ENCODE peak calls at places on chromosome 20, in six cellular contexts. Z, C, U, W, P and N are unnamed samples.

GRCh38 chr20:33408716-33409654 is 7.7 kb upstream of the CDK5RAP1 start:
- ATAC-seq in Z (peak), W (no peak), P (no peak), C (no peak), U (no peak), N (no peak)

GRCh38 chr20:5751856-5752255 is 1.7 kb downstream of the SHLD1 start:
- ATAC-seq in U (no peak), Z (no peak), C (no peak), P (peak), W (no peak), N (no peak)

GRCh38 chr20:48717095-48717958 is 110.5 kb downstream of the PREX1 start:
- ATAC-seq in Z (peak), W (no peak), P (no peak), C (no peak), U (no peak), N (no peak)

GRCh38 chr20:47814632-47815415 is 29.5 kb upstream of the SULF2 start:
- ATAC-seq in U (no peak), C (peak), W (no peak), P (no peak), Z (no peak), N (no peak)

GRCh38 chr20:51735728-51736600 is 32.2 kb downstream of the ATP9A start:
- ATAC-seq in W (peak), U (peak), P (no peak), C (no peak), Z (no peak), N (no peak)

GRCh38 chr20:17589161-17589834 is 19.4 kb downstream of the DSTN start:
- ATAC-seq in U (no peak), W (no peak), Z (no peak), C (no peak), P (no peak), N (peak)

GRCh38 chr20:25247100-25247665 is 702 bp upstream of the PYGB start:
- ATAC-seq in Z (peak), U (peak), P (peak), W (peak), C (peak), N (peak)

GRCh38 chr20:44026932-44027685 is 112.5 kb downstream of the TOX2 start:
- ATAC-seq in C (no peak), W (no peak), P (no peak), Z (no peak), U (no peak), N (no peak)

GRCh38 chr20:63484236-63484635 is 11.8 kb upstream of the KCNQ2 start:
- ATAC-seq in P (no peak), C (no peak), Z (no peak), W (no peak), U (no peak), N (no peak)

GRCh38 chr20:37519508-37520416 is 1.3 kb upstream of the NNAT start:
- ATAC-seq in Z (peak), P (no peak), U (no peak), W (peak), C (peak), N (peak)

GRCh38 chr20:44153636-44154043 is 33.3 kb downstream of the JPH2 start:
- ATAC-seq in U (no peak), C (no peak), Z (peak), P (no peak), W (no peak), N (peak)

GRCh38 chr20:42714298-42715141 is 475.2 kb downstream of the PTPRT start:
- ATAC-seq in Z (no peak), W (no peak), U (no peak), C (no peak), P (no peak), N (no peak)

GRCh38 chr20:33433465-33433864 is 10.1 kb downstream of the SNTA1 start:
- ATAC-seq in C (peak), U (peak), P (no peak), W (no peak), Z (no peak), N (peak)

GRCh38 chr20:48864738-48865318 is 37.0 kb upstream of the PREX1 start:
- ATAC-seq in W (no peak), Z (no peak), C (no peak), P (no peak), U (no peak), N (no peak)

GRCh38 chr20:49484180-49485140 is 2.0 kb upstream of the KCNB1 start:
- ATAC-seq in Z (peak), P (peak), W (peak), U (peak), C (peak), N (peak)

GRCh38 chr20:5933802-5934436 is 16.4 kb downstream of the TRMT6 start:
- ATAC-seq in U (no peak), P (peak), W (peak), C (peak), Z (peak), N (no peak)

GRCh38 chr20:46206025-46206424 is 87.9 kb downstream of the CD40 start:
- ATAC-seq in W (no peak), P (peak), Z (peak), C (peak), U (peak), N (peak)

DNA sequence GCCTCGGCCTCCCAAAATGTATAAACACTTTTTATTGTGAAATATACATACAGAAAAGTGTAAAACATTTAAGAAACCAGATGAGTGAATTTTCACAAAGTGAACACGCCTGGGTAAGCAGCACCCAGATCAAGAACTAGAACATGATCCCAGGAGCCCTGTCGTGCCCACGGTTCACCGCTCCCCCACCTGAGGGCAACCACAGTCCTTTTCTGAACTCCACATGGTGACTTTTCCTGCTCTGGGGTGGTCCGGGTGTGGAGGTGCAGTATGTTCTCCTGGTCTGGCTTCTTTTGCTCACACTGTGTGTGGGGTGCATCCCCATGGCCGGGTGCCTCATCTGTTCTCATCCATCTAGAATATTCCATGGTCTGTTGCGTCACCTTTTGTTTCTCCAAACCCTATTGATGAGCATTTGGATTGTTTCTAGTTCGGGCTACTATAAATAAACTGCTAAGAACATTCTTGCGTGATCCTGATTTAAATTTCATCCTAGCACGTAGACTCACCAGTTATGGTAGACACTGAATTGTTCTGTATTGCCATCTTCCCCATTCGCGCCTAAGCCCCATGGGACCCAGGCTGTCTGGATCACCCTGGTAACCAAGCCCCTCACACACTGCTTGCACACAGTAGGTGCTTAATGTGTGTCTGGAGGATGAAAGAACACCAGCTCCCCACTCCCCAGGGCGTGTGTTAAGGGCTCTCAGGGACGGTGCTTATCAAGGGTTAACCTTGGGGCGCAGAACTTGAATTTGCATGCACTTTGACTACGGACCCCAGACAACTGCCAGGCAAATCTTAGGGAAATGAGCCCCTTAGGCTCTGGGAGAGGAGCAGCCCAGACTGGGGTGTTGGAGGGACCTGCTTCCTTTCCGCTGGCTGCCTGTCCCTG is 56.2 kb downstream of the CTCFL start:
- ATAC-seq in C (no peak), U (no peak), P (no peak), W (no peak), Z (peak), N (no peak)
- TF ChIP-seq POLR2A in C (no peak), U (no peak), P (no peak), W (no peak), Z (no peak), N (no peak)

GRCh38 chr20:23603321-23603720 is 2.4 kb downstream of the CST9 start:
- ATAC-seq in P (no peak), Z (no peak), W (no peak), U (no peak), C (no peak), N (no peak)

GRCh38 chr20:23606652-23607049 is 934 bp upstream of the CST9 start:
- ATAC-seq in W (peak), Z (peak), U (peak), C (peak), P (peak), N (peak)

GRCh38 chr20:23607497-23608245 is 2.0 kb upstream of the CST9 start:
- ATAC-seq in Z (no peak), U (no peak), W (peak), P (no peak), C (no peak), N (no peak)

GRCh38 chr20:23608251-23608846 is 2.6 kb upstream of the CST9 start:
- ATAC-seq in P (no peak), W (peak), U (no peak), Z (no peak), C (no peak), N (no peak)

DNA sequence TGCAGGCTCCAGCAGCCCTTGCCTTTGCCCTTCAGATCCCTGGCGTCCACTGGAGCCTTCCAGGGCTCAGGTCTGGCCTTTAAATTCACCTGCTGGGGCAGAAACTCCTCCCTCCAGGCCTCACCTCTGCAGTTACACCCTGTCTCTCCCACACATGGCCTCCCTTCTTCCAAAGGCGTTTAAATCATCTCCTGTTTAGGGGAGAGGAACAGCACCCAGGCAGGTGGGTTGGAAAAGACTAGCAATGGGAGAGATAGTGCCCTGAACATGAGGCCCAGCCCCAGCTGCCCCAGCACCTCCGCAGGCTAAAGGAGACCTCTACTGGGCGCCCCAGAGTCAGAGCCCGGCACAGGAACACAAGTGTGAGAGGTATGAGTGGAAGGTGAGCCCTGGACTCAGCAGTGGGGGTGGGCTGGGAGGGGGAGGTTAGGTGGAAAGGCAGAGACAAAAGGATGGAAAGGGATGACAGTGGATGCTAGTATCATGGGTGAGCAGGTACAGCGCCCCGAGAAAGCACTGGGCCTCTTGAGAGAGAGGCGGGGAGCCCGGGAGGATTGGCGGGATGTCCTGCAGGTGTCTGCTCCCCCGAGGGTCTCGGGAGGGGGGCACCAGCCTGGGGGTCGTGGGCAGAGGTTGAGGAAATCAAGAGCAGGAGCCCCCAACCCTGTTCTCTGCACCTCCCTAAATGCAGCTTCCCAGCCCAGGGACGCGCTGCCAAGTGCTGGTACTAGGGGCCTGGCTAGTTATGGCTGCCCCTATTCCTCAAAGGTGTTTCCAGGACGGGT is at the start of gene CST9:
- ATAC-seq in C (peak), P (no peak), Z (no peak), W (peak), U (peak), N (peak)
- TF ChIP-seq POLR2AphosphoS5 in C (no peak), P (no peak), Z (no peak), W (no peak), U (no peak), N (no peak)

DNA sequence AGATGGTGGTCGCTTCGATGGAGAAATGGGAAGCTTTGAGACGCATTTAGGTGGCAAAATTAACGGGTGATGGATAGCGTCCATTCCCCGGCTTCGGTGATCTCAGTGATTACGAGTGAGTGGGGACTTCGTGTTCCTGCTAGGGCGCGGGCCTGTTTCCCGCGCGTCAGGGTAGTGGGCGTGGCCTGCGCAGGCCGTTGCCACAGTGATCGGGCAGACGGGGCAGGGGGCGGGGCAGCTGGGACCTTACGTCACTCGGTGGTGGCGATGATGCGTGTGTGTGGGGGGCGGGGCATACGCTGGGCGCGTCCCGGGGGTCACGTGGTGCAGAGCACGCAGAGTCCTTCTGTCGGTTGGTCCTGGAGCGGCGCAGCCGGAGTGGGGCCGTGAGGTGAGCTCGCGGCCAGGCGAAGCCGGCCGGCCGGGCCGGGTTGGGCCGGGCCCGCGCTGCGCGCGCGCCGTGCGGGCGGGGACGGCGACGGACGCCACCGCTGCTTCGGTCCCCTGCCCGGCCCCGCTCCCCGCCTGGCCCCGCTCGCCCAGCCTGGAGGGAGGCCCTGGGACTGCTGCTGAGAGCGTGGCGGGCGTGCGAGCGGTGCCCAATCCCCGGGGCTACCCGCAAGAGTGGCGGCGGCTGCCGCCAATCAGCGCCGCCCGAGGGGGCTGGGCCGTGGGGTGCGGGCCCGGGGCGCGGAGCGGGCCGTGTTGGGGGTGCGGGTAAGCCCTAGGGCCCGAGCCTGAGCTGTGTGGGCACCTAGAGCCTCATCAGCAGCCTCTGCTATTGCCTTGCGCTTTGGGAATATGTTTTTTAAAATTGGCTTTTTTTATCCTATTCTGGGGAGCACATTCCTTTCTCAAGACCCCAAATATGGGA is at the start of gene PHF20:
- ATAC-seq in P (peak), W (peak), U (peak), C (peak), Z (peak), N (peak)
- TF ChIP-seq POLR2A in P (peak), W (peak), U (peak), C (peak), Z (peak), N (peak)

GRCh38 chr20:20525214-20525613 is 157.3 kb downstream of the INSM1 start:
- ATAC-seq in U (no peak), C (no peak), W (no peak), Z (no peak), P (no peak), N (peak)
- TF ChIP-seq POLR2AphosphoS5 in U (no peak), C (no peak), W (no peak), Z (no peak), P (no peak), N (peak)

GRCh38 chr20:62143976-62144825 is 632 bp downstream of the SS18L1 start:
- ATAC-seq in Z (peak), W (peak), U (peak), C (peak), P (peak), N (peak)
- TF ChIP-seq POLR2A in Z (peak), W (peak), U (peak), C (peak), P (no peak), N (peak)

GRCh38 chr20:62347445-62347844 is 19.7 kb downstream of the LAMA5 start:
- ATAC-seq in U (no peak), Z (no peak), C (no peak), W (no peak), P (no peak), N (no peak)
- TF ChIP-seq POLR2AphosphoS5 in U (no peak), Z (no peak), C (no peak), W (no peak), P (no peak), N (no peak)

DNA sequence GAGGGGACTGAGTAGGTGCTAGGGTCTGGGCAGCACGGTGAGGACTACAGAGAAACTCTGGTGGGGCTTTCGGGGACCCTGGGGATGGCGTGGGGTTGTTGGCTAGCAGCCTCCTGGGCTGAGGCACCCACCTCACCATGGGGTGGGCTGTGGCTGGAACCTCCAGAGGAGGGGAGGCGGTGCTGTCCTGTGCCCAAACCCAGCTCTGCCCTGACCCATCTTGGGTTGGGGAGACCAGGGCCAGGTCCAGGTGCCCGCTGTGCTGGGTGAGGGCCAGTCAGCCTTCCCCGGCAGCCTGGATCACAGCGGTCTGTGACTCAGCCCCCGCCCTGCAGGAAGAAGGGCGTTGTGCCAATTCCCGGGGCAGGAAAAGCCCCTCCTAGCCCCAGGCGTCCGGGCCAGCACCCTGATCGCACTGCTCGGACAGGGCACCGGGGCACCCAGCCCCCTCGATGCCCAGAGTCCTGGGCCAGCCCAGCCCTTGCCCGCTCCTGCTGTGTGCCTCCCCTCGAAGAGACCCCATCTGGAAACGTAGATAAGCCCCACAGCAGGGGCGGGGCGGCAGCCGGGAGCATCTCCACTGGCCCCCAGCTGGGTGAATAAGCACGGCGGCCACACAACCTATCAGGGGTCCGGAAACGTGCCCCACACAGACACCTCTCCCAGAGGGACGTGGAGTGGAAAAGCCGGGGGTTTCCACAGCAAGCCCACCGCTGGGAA is 10.0 kb downstream of the LAMA5 start:
- ATAC-seq in W (no peak), C (no peak), Z (no peak), P (peak), U (peak), N (peak)
- TF ChIP-seq POLR2A in W (no peak), C (no peak), Z (no peak), P (no peak), U (peak), N (no peak)